ENCODE peak calls at places on chromosomes 2 and 18, in five cellular contexts. B, G, D, V and X are unnamed samples. For H3K4me1, the result is how much of the 10 kb centered on the place peaks cover.

GRCh38 chr2:170974304-170974993 is 45.4 kb downstream of the GORASP2 start:
- DNase-seq in B (no peak), G (no peak), D (peak), V (no peak), X (no peak)

GRCh38 chr2:69789762-69790600 is 39.5 kb upstream of the GMCL1 start:
- DNase-seq in B (peak), G (no peak), D (no peak), V (no peak), X (no peak)

GRCh38 chr2:20205915-20206524 is 18.9 kb downstream of the SDC1 start:
- DNase-seq in B (no peak), G (no peak), D (peak), V (no peak), X (peak)

GRCh38 chr2:238247841-238248440 is 8.1 kb upstream of the HES6 start:
- DNase-seq in B (no peak), G (peak), D (no peak), V (no peak), X (no peak)

GRCh38 chr18:61496374-61496773 is 163.1 kb downstream of the CDH20 start:
- DNase-seq in B (no peak), G (no peak), D (no peak), V (no peak), X (no peak)

GRCh38 chr2:15243762-15244161 is 317.4 kb downstream of the NBAS start:
- DNase-seq in B (no peak), G (no peak), D (no peak), V (no peak), X (no peak)

GRCh38 chr2:10221976-10222870 is 80.5 kb upstream of the HPCAL1 start:
- DNase-seq in B (no peak), G (no peak), D (no peak), V (no peak), X (no peak)

GRCh38 chr2:140274891-140275290 is 1494.7 kb upstream of the NXPH2 start:
- DNase-seq in B (no peak), G (no peak), D (no peak), V (no peak), X (no peak)

GRCh38 chr18:14124689-14125088 is 7.5 kb downstream of the ZNF519 start:
- DNase-seq in B (no peak), G (no peak), D (no peak), V (no peak), X (no peak)

GRCh38 chr18:74905245-74905644 is 303.7 kb downstream of the PTGR3 start:
- DNase-seq in B (no peak), G (peak), D (peak), V (no peak), X (no peak)

GRCh38 chr2:159615187-159615935 is 987 bp downstream of the BAZ2B start:
- DNase-seq in B (peak), G (peak), D (peak), V (peak), X (peak)

GRCh38 chr2:68385232-68385906 is 20.3 kb downstream of the PLEK start:
- DNase-seq in B (peak), G (no peak), D (no peak), V (no peak), X (no peak)

GRCh38 chr2:190920085-190920484 is 39.5 kb downstream of the GLS start:
- DNase-seq in B (no peak), G (no peak), D (no peak), V (no peak), X (no peak)

GRCh38 chr2:10864888-10865551 is 46.7 kb upstream of the KCNF1 start:
- DNase-seq in B (peak), G (no peak), D (no peak), V (peak), X (no peak)

GRCh38 chr2:188813315-188813714 is 160.9 kb upstream of the COL3A1 start:
- DNase-seq in B (no peak), G (no peak), D (no peak), V (no peak), X (no peak)

GRCh38 chr18:50726960-50727589 is 92.7 kb downstream of the MRO start:
- DNase-seq in B (no peak), G (no peak), D (no peak), V (no peak), X (no peak)

GRCh38 chr2:49044680-49045079 is 109.6 kb downstream of the FSHR start:
- DNase-seq in B (no peak), G (no peak), D (no peak), V (no peak), X (no peak)

GRCh38 chr18:28767781-28768211 is 590.9 kb upstream of the CDH2 start:
- DNase-seq in B (no peak), G (no peak), D (no peak), V (no peak), X (no peak)

GRCh38 chr18:12754511-12754910 is 51.7 kb downstream of the PSMG2 start:
- DNase-seq in B (no peak), G (no peak), D (no peak), V (no peak), X (no peak)

GRCh38 chr18:7950380-7951143 is 383.4 kb downstream of the PTPRM start:
- DNase-seq in B (no peak), G (no peak), D (no peak), V (peak), X (no peak)

DNA sequence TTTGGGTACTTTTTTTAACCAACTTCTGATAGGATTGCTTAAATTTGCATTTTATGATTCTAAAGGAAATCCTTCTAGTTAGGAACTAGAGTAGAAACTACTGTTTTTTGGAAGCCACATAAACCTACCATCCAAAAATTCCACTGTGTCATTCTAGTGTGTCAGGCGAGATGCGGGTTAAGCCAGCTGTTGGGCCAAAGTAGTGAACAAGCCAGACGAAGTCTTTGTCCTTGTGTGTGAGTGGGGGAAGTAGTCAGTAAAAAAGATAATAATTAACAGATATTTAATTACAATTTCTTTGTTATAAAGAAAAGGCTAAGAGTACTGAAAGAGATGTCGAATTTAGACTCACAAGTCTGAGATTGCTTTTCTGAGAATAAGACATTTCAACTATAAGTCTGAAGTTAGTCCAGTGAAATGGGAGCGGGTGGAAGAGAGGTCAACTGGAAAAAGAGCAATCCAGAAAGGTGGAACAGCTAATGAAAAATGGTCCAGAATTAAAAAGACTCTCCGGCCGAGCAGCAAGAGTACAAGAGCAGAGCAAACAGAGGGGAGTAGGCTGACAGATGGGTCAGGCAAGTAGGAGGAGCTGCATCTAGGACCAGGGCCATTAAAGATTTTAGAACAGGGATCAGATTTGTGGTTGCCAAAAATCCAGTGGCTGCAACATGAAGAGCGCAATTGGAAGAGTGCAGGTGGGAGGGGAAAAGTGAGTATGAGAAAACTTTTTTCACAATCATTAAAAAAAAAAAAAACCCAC is 1.5 kb downstream of the EPB41L5 start:
- DNase-seq in B (no peak), G (no peak), D (peak), V (no peak), X (peak)
- H3K4me3 ChIP-seq in B (peak), G (no peak), D (peak), V (no peak), X (no peak)

GRCh38 chr2:234975611-234976010 is 23.8 kb downstream of the SH3BP4 start:
- DNase-seq in B (no peak), G (no peak), D (no peak), V (no peak), X (no peak)
- H3K4me1 ChIP-seq in B (under half), G (half or more), D (under half), V (under half), X (under half)

GRCh38 chr18:48789259-48789812 is 161.4 kb downstream of the SMAD7 start:
- DNase-seq in B (no peak), G (no peak), D (no peak), V (no peak), X (no peak)

GRCh38 chr18:48792141-48792540 is 158.6 kb downstream of the SMAD7 start:
- DNase-seq in B (no peak), G (no peak), D (no peak), V (no peak), X (no peak)

GRCh38 chr18:48791636-48792105 is 159.1 kb downstream of the SMAD7 start:
- DNase-seq in B (no peak), G (no peak), D (no peak), V (no peak), X (no peak)

GRCh38 chr18:48790869-48791635 is 159.7 kb downstream of the SMAD7 start:
- DNase-seq in B (peak), G (no peak), D (peak), V (no peak), X (no peak)

DNA sequence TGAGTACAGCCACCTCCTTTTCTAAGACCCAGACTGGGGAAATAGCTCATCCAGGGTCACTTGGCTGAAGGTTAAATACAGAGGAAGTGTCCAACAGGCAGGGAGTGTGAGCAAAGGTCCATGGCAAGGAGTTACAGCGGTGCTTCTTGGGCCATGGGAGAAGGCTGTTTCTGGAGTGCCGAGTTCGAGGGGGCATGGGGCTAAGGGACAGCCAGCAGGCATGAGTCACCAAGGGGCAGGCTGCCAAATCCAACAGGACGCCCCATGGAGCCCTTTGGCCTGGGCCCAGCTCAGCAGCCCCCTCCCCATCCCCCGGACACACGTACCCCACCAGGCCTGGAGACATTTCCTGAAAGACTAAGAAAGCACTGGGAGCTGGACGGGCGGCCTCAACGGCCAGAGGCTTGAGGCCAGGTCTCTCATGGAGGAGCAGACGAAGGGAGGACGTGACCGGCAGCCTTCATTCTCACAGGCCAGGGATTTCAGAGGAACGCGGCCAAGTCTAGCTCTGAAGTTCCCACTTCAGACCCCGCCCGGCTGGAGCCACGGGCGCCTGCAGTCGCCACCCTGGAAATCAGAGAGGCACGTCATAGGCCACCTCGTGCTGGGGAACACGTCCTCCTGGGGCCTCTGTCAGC is 160.4 kb downstream of the SMAD7 start:
- DNase-seq in B (no peak), G (peak), D (peak), V (no peak), X (peak)
- H3K27ac ChIP-seq in B (no peak), G (peak), D (peak), V (no peak), X (peak)

GRCh38 chr2:128473175-128474013 is 154.7 kb upstream of the HS6ST1 start:
- DNase-seq in B (peak), G (no peak), D (peak), V (no peak), X (peak)

GRCh38 chr2:128475427-128476211 is 157.0 kb upstream of the HS6ST1 start:
- DNase-seq in B (no peak), G (no peak), D (no peak), V (no peak), X (no peak)

GRCh38 chr2:128474962-128475361 is 156.3 kb upstream of the HS6ST1 start:
- DNase-seq in B (no peak), G (no peak), D (no peak), V (no peak), X (no peak)

GRCh38 chr2:128474014-128474961 is 155.6 kb upstream of the HS6ST1 start:
- DNase-seq in B (no peak), G (no peak), D (no peak), V (no peak), X (no peak)

GRCh38 chr2:128472789-128473174 is 154.1 kb upstream of the HS6ST1 start:
- DNase-seq in B (no peak), G (no peak), D (no peak), V (no peak), X (no peak)
- H3K4me3 ChIP-seq in B (no peak), G (no peak), D (no peak), V (no peak), X (no peak)